ENCODE peak calls at places on chromosomes 5 and 9, in five cellular contexts. K, J, M, G and W are unnamed samples.
A peak's percentile ranks its signal among the peaks of the same experiment; 100 is the strongest.

GRCh38 chr5:172115541-172115982 is 72.5 kb downstream of the STK10 start:
- DNase-seq in J (no peak), M (no peak), K (no peak), G (peak; percentile 74), W (no peak)

GRCh38 chr5:16888694-16889124 is 47.4 kb downstream of the MYO10 start:
- DNase-seq in M (no peak), G (no peak), J (no peak), K (no peak), W (no peak)

GRCh38 chr9:84667571-84668203 is 1.8 kb upstream of the NTRK2 start:
- DNase-seq in K (no peak), M (no peak), G (no peak), J (no peak), W (peak; percentile 77)

GRCh38 chr5:158991391-158991790 is 108.3 kb downstream of the EBF1 start:
- DNase-seq in M (no peak), G (no peak), J (no peak), K (no peak), W (no peak)

GRCh38 chr9:69771775-69772418 is 12.1 kb upstream of the PTAR1 start:
- DNase-seq in G (no peak), J (no peak), M (no peak), K (no peak), W (no peak)

GRCh38 chr9:131529597-131530545 is 1.2 kb downstream of the UCK1 start:
- DNase-seq in M (no peak), J (no peak), K (no peak), G (no peak), W (no peak)

GRCh38 chr5:9108156-9108555 is 437.7 kb downstream of the SEMA5A start:
- DNase-seq in K (no peak), M (no peak), G (no peak), J (no peak), W (no peak)

GRCh38 chr9:83508072-83508471 is 30.1 kb downstream of the FRMD3 start:
- DNase-seq in M (no peak), J (no peak), G (no peak), K (no peak), W (no peak)

GRCh38 chr5:110996742-110997141 is 74.8 kb upstream of the TSLP start:
- DNase-seq in M (no peak), K (no peak), G (no peak), J (no peak), W (no peak)

GRCh38 chr9:131645078-131645776 is 94.6 kb downstream of the RAPGEF1 start:
- DNase-seq in G (no peak), K (no peak), J (no peak), M (no peak), W (peak; percentile 70)

GRCh38 chr9:125538092-125538473 is 168.9 kb downstream of the MAPKAP1 start:
- DNase-seq in K (no peak), G (no peak), J (no peak), M (no peak), W (peak; percentile 73)

GRCh38 chr5:98187945-98188344 is 585.5 kb upstream of the RGMB start:
- DNase-seq in J (no peak), K (no peak), G (no peak), M (no peak), W (no peak)

GRCh38 chr9:127990539-127990938 is 9.8 kb upstream of the EEIG1 start:
- DNase-seq in J (no peak), M (no peak), G (no peak), K (no peak), W (no peak)

GRCh38 chr5:62969409-62970120 is 390.9 kb downstream of the LRRC70 start:
- DNase-seq in M (no peak), G (peak; percentile 35), J (no peak), K (no peak), W (peak; percentile 57)

GRCh38 chr5:150001660-150002493 is 1.3 kb downstream of the HMGXB3 start:
- DNase-seq in M (peak; percentile 16), G (no peak), K (no peak), J (no peak), W (peak; percentile 26)

GRCh38 chr9:114383866-114384231 is 3.9 kb downstream of the AKNA start:
- DNase-seq in M (no peak), J (no peak), K (no peak), G (no peak), W (no peak)

GRCh38 chr5:179312557-179313235 is 32.6 kb downstream of the ADAMTS2 start:
- DNase-seq in K (peak; percentile 74), J (peak; percentile 18), M (no peak), G (peak; percentile 36), W (no peak)

GRCh38 chr5:14696057-14696456 is 31.5 kb downstream of the OTULIN start:
- DNase-seq in M (no peak), K (no peak), G (no peak), J (no peak), W (no peak)

GRCh38 chr5:148976569-148977321 is 86.1 kb downstream of the SH3TC2 start:
- DNase-seq in M (no peak), J (no peak), K (no peak), G (no peak), W (no peak)

GRCh38 chr5:178312900-178313299 is 80.3 kb upstream of the PHYKPL start:
- DNase-seq in M (no peak), J (peak; percentile 72), G (peak; percentile 50), K (peak; percentile 71), W (peak; percentile 61)

GRCh38 chr5:112551437-112552018 is 132.5 kb upstream of the EPB41L4A start:
- DNase-seq in J (no peak), M (no peak), K (no peak), G (no peak), W (peak; percentile 25)

GRCh38 chr5:112554089-112554977 is 135.3 kb upstream of the EPB41L4A start:
- DNase-seq in G (no peak), M (no peak), J (no peak), K (no peak), W (no peak)

GRCh38 chr5:112555197-112555596 is 136.1 kb upstream of the EPB41L4A start:
- DNase-seq in G (no peak), M (no peak), J (no peak), K (no peak), W (no peak)

GRCh38 chr5:112555691-112556090 is 136.6 kb upstream of the EPB41L4A start:
- DNase-seq in J (no peak), M (no peak), G (no peak), K (no peak), W (no peak)

GRCh38 chr5:112552791-112553190 is 133.7 kb upstream of the EPB41L4A start:
- DNase-seq in J (no peak), M (no peak), K (no peak), G (no peak), W (no peak)
- H3K27ac ChIP-seq in J (no peak overlapping the region), M (no peak overlapping the region), K (no peak overlapping the region), G (no peak overlapping the region), W (no peak overlapping the region)

GRCh38 chr5:65030056-65030455 is 261.3 kb downstream of the CWC27 start:
- DNase-seq in K (no peak), J (no peak), G (no peak), M (no peak), W (no peak)
- H3K4me3 ChIP-seq in K (no peak overlapping the region), J (no peak overlapping the region), G (no peak overlapping the region), M (no peak overlapping the region), W (no peak overlapping the region)

GRCh38 chr9:136239963-136240330 is 5.7 kb downstream of the QSOX2 start:
- DNase-seq in G (no peak), K (peak; percentile 21), J (no peak), M (no peak), W (no peak)

GRCh38 chr9:136242248-136242647 is 3.4 kb downstream of the QSOX2 start:
- DNase-seq in M (no peak), J (no peak), K (no peak), G (no peak), W (peak; percentile 62)

GRCh38 chr9:136242908-136243525 is 2.6 kb downstream of the QSOX2 start:
- DNase-seq in G (no peak), K (no peak), M (no peak), J (no peak), W (no peak)

GRCh38 chr9:136240941-136241340 is 4.7 kb downstream of the QSOX2 start:
- DNase-seq in K (no peak), M (no peak), J (no peak), G (no peak), W (no peak)

DNA sequence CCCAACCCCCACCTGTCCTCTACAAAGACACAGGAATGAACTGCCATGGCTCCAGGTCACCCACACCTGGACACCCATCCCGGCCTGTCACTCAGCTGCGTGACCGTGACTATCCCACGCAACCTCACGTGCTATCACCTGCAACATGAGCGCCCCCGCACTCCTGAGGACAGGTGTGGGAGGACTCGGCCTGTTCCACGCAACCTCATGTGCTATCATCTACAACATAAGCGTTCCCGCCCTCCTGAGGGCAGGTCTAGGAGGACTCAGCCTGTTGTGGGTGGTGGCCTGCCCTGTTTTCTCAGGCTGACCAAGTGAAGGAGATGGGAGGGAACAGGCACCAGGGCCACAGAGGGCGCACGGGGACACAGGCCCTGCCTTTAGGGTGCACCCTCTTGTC is 4.1 kb downstream of the QSOX2 start:
- DNase-seq in G (no peak), K (no peak), M (no peak), J (no peak), W (no peak)
- H3K4me1 ChIP-seq in G (peaks cover 13% of the 10 kb centered on the region), K (peaks cover 26% of the 10 kb centered on the region), M (peaks cover 2% of the 10 kb centered on the region), J (peaks cover 27% of the 10 kb centered on the region), W (peaks cover 61% of the 10 kb centered on the region)

GRCh38 chr5:170270670-170271069 is 26.9 kb downstream of the LCP2 start:
- DNase-seq in G (no peak), J (no peak), K (no peak), M (no peak), W (no peak)

GRCh38 chr5:170269579-170269978 is 28.0 kb downstream of the LCP2 start:
- DNase-seq in J (no peak), M (no peak), G (no peak), K (no peak), W (no peak)

GRCh38 chr5:170275376-170275994 is 22.1 kb downstream of the LCP2 start:
- DNase-seq in K (no peak), J (no peak), M (no peak), G (no peak), W (no peak)

GRCh38 chr5:170277953-170278352 is 19.6 kb downstream of the LCP2 start:
- DNase-seq in M (no peak), J (no peak), K (no peak), G (no peak), W (peak; percentile 84)

GRCh38 chr5:170273968-170274710 is 23.4 kb downstream of the LCP2 start:
- DNase-seq in G (no peak), J (no peak), K (no peak), M (no peak), W (peak; percentile 40)
- H3K27ac ChIP-seq in G (no peak overlapping the region), J (peak overlapping the region; percentile 0), K (peak overlapping the region; percentile 38), M (no peak overlapping the region), W (no peak overlapping the region)

GRCh38 chr5:131511934-131512333 is 123.1 kb downstream of the RAPGEF6 start:
- DNase-seq in G (no peak), K (no peak), J (no peak), M (no peak), W (no peak)

GRCh38 chr5:131514316-131515275 is 120.4 kb downstream of the RAPGEF6 start:
- DNase-seq in M (no peak), J (no peak), K (no peak), G (no peak), W (no peak)

GRCh38 chr5:131513780-131514179 is 121.2 kb downstream of the RAPGEF6 start:
- DNase-seq in K (no peak), G (no peak), J (no peak), M (no peak), W (no peak)

GRCh38 chr5:131509811-131510210 is 125.2 kb downstream of the RAPGEF6 start:
- DNase-seq in G (no peak), J (no peak), M (no peak), K (no peak), W (no peak)

GRCh38 chr5:131515348-131515747 is 119.7 kb downstream of the RAPGEF6 start:
- DNase-seq in K (no peak), G (no peak), J (no peak), M (no peak), W (no peak)
- H3K4me3 ChIP-seq in K (no peak overlapping the region), G (no peak overlapping the region), J (no peak overlapping the region), M (no peak overlapping the region), W (no peak overlapping the region)